ENCODE peak calls at places on chromosomes 11 and 22, in six cellular contexts. T, Z, C, K, L and N are unnamed samples.
A peak's percentile ranks its signal among the peaks of the same experiment; 100 is the strongest.

GRCh38 chr11:1340111-1340510 is 30.7 kb upstream of the TOLLIP start:
- DNase-seq in T (no peak), L (no peak), K (no peak), C (no peak), Z (peak; percentile 21), N (no peak)

GRCh38 chr11:17541330-17541885 is 2.8 kb downstream of the USH1C start:
- DNase-seq in C (no peak), Z (no peak), T (no peak), K (no peak), L (no peak), N (no peak)

GRCh38 chr11:32602657-32603410 is 19.2 kb downstream of the EIF3M start:
- DNase-seq in C (no peak), K (no peak), Z (no peak), L (no peak), T (no peak), N (no peak)

GRCh38 chr11:123603666-123604065 is 50.8 kb downstream of the SCN3B start:
- DNase-seq in T (no peak), L (no peak), C (no peak), Z (no peak), K (no peak), N (no peak)

GRCh38 chr11:86302092-86302793 is at the start of gene HIKESHI:
- DNase-seq in C (peak; percentile 86), K (peak; percentile 85), T (peak; percentile 100), L (peak; percentile 93), Z (peak; percentile 96), N (peak; percentile 89)

GRCh38 chr22:41361716-41362310 is 19.9 kb upstream of the TEF start:
- DNase-seq in K (no peak), Z (no peak), C (no peak), L (no peak), T (no peak), N (no peak)

GRCh38 chr22:39913321-39913720 is 12.4 kb downstream of the GRAP2 start:
- DNase-seq in Z (no peak), T (no peak), K (no peak), L (no peak), C (no peak), N (no peak)

GRCh38 chr22:43561421-43562178 is 149.8 kb downstream of the MPPED1 start:
- DNase-seq in T (no peak), Z (peak; percentile 26), C (peak; percentile 74), K (no peak), L (no peak), N (no peak)

GRCh38 chr11:64181506-64182411 is 4.2 kb upstream of the STIP1 start:
- DNase-seq in T (peak; percentile 91), Z (peak; percentile 89), K (peak; percentile 72), C (peak; percentile 88), L (peak; percentile 71), N (peak; percentile 45)

GRCh38 chr11:104106136-104106754 is 57.7 kb downstream of the PDGFD start:
- DNase-seq in C (no peak), K (peak; percentile 81), T (no peak), L (peak; percentile 48), Z (no peak), N (no peak)

GRCh38 chr22:21768435-21768834 is 32.8 kb upstream of the YPEL1 start:
- DNase-seq in T (no peak), C (no peak), L (no peak), Z (no peak), K (no peak), N (no peak)

GRCh38 chr22:31857247-31857646 is 87.1 kb upstream of the YWHAH start:
- DNase-seq in C (no peak), L (no peak), T (no peak), Z (peak; percentile 93), K (no peak), N (no peak)

GRCh38 chr11:59403546-59403945 is 22.7 kb downstream of the OR5A2 start:
- DNase-seq in C (no peak), Z (no peak), T (no peak), K (no peak), L (no peak), N (no peak)

GRCh38 chr11:1082346-1082727 is 7.7 kb downstream of the MUC2 start:
- DNase-seq in Z (no peak), L (no peak), C (no peak), T (no peak), K (no peak), N (no peak)

GRCh38 chr11:109426442-109426841 is 4.5 kb downstream of the C11orf87 start:
- DNase-seq in L (no peak), T (no peak), C (peak; percentile 11), K (no peak), Z (no peak), N (no peak)

GRCh38 chr22:20247010-20247505 is 21.1 kb downstream of the RTN4R start:
- DNase-seq in L (no peak), Z (no peak), T (no peak), C (no peak), K (no peak), N (no peak)

GRCh38 chr11:108873305-108873704 is 208.4 kb downstream of the DDX10 start:
- DNase-seq in K (no peak), C (no peak), Z (no peak), T (no peak), L (no peak), N (no peak)

GRCh38 chr11:11567862-11568650 is 53.7 kb downstream of the GALNT18 start:
- DNase-seq in Z (no peak), K (no peak), L (no peak), C (no peak), T (no peak), N (no peak)

DNA sequence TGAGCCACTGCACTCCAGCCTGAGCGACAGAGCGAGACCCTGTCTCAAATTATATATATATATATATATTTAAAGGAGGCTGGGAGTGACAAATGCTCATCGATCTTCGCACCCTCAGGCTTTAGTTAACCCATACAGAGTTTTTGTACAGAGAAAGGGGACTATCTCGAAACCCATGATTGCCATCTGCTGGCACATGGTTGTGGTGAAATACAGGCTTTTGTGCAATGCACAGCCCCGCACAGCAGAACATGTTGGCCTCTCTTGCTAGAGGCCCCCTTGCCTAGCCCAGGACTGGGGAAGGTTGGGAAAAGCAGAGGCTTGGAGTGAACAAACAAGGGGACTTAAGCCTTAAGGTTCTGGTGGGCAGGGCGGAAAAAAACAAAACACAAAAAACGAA is 3.6 kb downstream of the MYBPC3 start:
- DNase-seq in K (no peak), L (no peak), C (peak; percentile 65), Z (no peak), T (no peak), N (no peak)
- TF ChIP-seq CTCF in K (peak; percentile 24), L (peak; percentile 32), C (peak; percentile 41), Z (peak; percentile 43), T (no peak), N (no peak)

GRCh38 chr11:124841765-124842700 is 23.2 kb upstream of the ROBO3 start:
- DNase-seq in C (no peak), T (peak; percentile 57), L (no peak), Z (no peak), K (no peak), N (no peak)

GRCh38 chr11:124843616-124843910 is 21.7 kb upstream of the ROBO3 start:
- DNase-seq in C (no peak), K (no peak), Z (no peak), L (no peak), T (no peak), N (no peak)

GRCh38 chr11:124844664-124845079 is 20.6 kb upstream of the ROBO3 start:
- DNase-seq in Z (no peak), T (no peak), K (no peak), L (no peak), C (peak; percentile 16), N (no peak)

GRCh38 chr11:124841186-124841585 is 24.0 kb upstream of the ROBO3 start:
- DNase-seq in Z (no peak), L (no peak), C (no peak), T (no peak), K (no peak), N (no peak)

GRCh38 chr11:124846058-124846719 is 19.0 kb upstream of the ROBO3 start:
- DNase-seq in L (no peak), T (no peak), Z (no peak), K (no peak), C (no peak), N (no peak)
- H3K27me3 ChIP-seq in L (peaks cover 93% of the 10 kb centered on the region), T (peaks cover 3% of the 10 kb centered on the region), Z (peaks cover 94% of the 10 kb centered on the region), K (peaks cover 58% of the 10 kb centered on the region), C (peaks cover 67% of the 10 kb centered on the region), N (peaks cover 100% of the 10 kb centered on the region)

DNA sequence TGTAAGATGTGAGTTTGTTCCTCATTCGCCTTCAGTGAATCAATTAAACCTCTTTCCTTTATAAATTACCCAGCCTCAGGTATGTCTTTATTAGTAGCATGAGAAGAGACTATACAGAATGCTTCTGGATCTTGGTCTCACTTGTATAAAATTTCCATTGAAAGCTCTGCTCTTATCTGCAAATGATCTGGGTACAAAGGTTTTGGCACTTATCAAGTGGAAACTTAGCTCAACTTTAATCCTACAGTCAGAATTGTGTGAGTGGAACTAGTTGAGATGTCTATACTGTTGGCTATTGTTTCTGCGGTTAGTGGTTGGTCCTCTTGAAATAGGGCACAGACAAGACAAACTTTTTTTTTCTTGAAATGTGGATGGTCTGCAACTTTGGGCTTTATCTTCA is 71.2 kb upstream of the CHORDC1 start:
- DNase-seq in C (no peak), K (no peak), Z (no peak), L (no peak), T (no peak), N (no peak)
- TF ChIP-seq CTCF in C (no peak), K (no peak), Z (no peak), L (no peak), T (no peak), N (no peak)

GRCh38 chr22:44981857-44982256 is 27.9 kb downstream of the PHF21B start:
- DNase-seq in C (no peak), L (no peak), Z (no peak), T (no peak), K (no peak), N (no peak)
- H3K27me3 ChIP-seq in C (no peaks in the 10 kb centered on the region), L (peaks cover 15% of the 10 kb centered on the region), Z (no peaks in the 10 kb centered on the region), T (no peaks in the 10 kb centered on the region), K (peaks cover 2% of the 10 kb centered on the region), N (no peaks in the 10 kb centered on the region)

GRCh38 chr11:44065851-44066731 is at the start of gene ACCS:
- DNase-seq in Z (peak; percentile 95), K (peak; percentile 58), C (peak; percentile 91), L (peak; percentile 74), T (peak; percentile 93), N (peak; percentile 83)

GRCh38 chr11:44068180-44068579 is 2.1 kb downstream of the ACCS start:
- DNase-seq in Z (no peak), C (no peak), L (no peak), T (no peak), K (no peak), N (no peak)

GRCh38 chr11:44065161-44065571 is 904 bp upstream of the ACCS start:
- DNase-seq in C (no peak), T (no peak), L (no peak), K (no peak), Z (no peak), N (no peak)

GRCh38 chr11:44067266-44067665 is 1.2 kb downstream of the ACCS start:
- DNase-seq in L (no peak), K (no peak), T (no peak), C (no peak), Z (no peak), N (no peak)

GRCh38 chr11:44066732-44067131 is 662 bp downstream of the ACCS start:
- DNase-seq in L (peak; percentile 21), T (no peak), Z (no peak), K (peak; percentile 15), C (peak; percentile 42), N (no peak)
- TF ChIP-seq CTCF in L (no peak), T (no peak), Z (no peak), K (no peak), C (no peak), N (no peak)